ENCODE peak calls at places on chromosomes 1 and 21, in five cellular contexts. One of them, this sample, is unnamed.

GRCh38 chr1:231774719-231775322 is 148.2 kb downstream of the DISC1 start:
- DNase-seq in cardiac muscle cell: peak; percentile 38
- DNase-seq in right lobe of liver: no peak
- DNase-seq in heart left ventricle: no peak
- DNase-seq in breast epithelium: no peak
- DNase-seq in this sample: no peak

GRCh38 chr1:26112407-26112775 is 767 bp downstream of the PDIK1L start:
- DNase-seq in cardiac muscle cell: no peak
- DNase-seq in right lobe of liver: no peak
- DNase-seq in heart left ventricle: no peak
- DNase-seq in breast epithelium: no peak
- DNase-seq in this sample: no peak

GRCh38 chr1:1947493-1947892 is 28.4 kb upstream of the TMEM52 start:
- DNase-seq in cardiac muscle cell: no peak
- DNase-seq in right lobe of liver: peak; percentile 92
- DNase-seq in heart left ventricle: peak; percentile 31
- DNase-seq in breast epithelium: no peak
- DNase-seq in this sample: no peak

GRCh38 chr21:18384771-18385170 is 18.8 kb downstream of the TMPRSS15 start:
- DNase-seq in cardiac muscle cell: no peak
- DNase-seq in right lobe of liver: no peak
- DNase-seq in heart left ventricle: no peak
- DNase-seq in breast epithelium: no peak
- DNase-seq in this sample: no peak

GRCh38 chr1:151998611-151999362 is 5.1 kb upstream of the S100A10 start:
- DNase-seq in cardiac muscle cell: no peak
- DNase-seq in right lobe of liver: no peak
- DNase-seq in heart left ventricle: no peak
- DNase-seq in breast epithelium: no peak
- DNase-seq in this sample: no peak

GRCh38 chr1:160108888-160109662 is 6.5 kb upstream of the ATP1A2 start:
- DNase-seq in cardiac muscle cell: peak; percentile 74
- DNase-seq in right lobe of liver: no peak
- DNase-seq in heart left ventricle: no peak
- DNase-seq in breast epithelium: no peak
- DNase-seq in this sample: no peak

GRCh38 chr1:15799004-15799867 is 8.2 kb downstream of the UQCRHL start:
- DNase-seq in cardiac muscle cell: peak; percentile 98
- DNase-seq in right lobe of liver: peak; percentile 92
- DNase-seq in heart left ventricle: no peak
- DNase-seq in breast epithelium: peak; percentile 79
- DNase-seq in this sample: peak; percentile 99

GRCh38 chr1:203048086-203048485 is 21.8 kb downstream of the PPFIA4 start:
- DNase-seq in cardiac muscle cell: no peak
- DNase-seq in right lobe of liver: no peak
- DNase-seq in heart left ventricle: no peak
- DNase-seq in breast epithelium: no peak
- DNase-seq in this sample: no peak

GRCh38 chr21:33578959-33579542 is 9.4 kb downstream of the DONSON start:
- DNase-seq in cardiac muscle cell: peak; percentile 12
- DNase-seq in right lobe of liver: no peak
- DNase-seq in heart left ventricle: no peak
- DNase-seq in breast epithelium: no peak
- DNase-seq in this sample: no peak
- H3K4me1 ChIP-seq in cardiac muscle cell: no peaks in the 10 kb centered on the region
- H3K4me1 ChIP-seq in right lobe of liver: peaks cover 11% of the 10 kb centered on the region
- H3K4me1 ChIP-seq in heart left ventricle: no peaks in the 10 kb centered on the region
- H3K4me1 ChIP-seq in breast epithelium: no peaks in the 10 kb centered on the region
- H3K4me1 ChIP-seq in this sample: peaks cover 6% of the 10 kb centered on the region

DNA sequence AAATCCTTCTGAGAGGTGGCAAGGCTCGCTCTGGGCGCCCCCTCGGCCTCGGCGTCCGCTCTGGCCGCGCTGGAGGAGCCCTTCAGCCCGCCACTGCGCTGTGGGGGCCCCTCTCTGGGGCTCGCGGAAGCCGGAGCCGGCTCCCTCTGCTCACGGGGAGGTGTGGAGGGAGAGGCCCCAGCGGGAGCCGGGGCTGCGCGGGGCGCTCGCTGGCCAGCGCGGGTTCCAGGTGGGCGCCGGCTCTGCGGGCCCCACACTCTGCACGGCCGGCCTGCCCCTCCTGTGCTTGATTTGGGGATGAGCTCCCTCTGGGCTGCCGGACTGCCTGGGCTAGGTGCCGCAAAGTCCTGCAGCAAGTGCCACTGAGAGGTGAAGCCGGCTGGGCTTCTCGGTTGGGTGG is 1260.7 kb upstream of the PRMT6 start:
- DNase-seq in cardiac muscle cell: no peak
- DNase-seq in right lobe of liver: no peak
- DNase-seq in heart left ventricle: peak; percentile 46
- DNase-seq in breast epithelium: no peak
- DNase-seq in this sample: no peak
- H3K36me3 ChIP-seq in cardiac muscle cell: no peaks in the 10 kb centered on the region
- H3K36me3 ChIP-seq in right lobe of liver: no peaks in the 10 kb centered on the region
- H3K36me3 ChIP-seq in heart left ventricle: no peaks in the 10 kb centered on the region
- H3K36me3 ChIP-seq in breast epithelium: no peaks in the 10 kb centered on the region
- H3K36me3 ChIP-seq in this sample: no peaks in the 10 kb centered on the region

GRCh38 chr21:29305561-29305960 is 6.8 kb downstream of the BACH1 start:
- DNase-seq in cardiac muscle cell: no peak
- DNase-seq in right lobe of liver: no peak
- DNase-seq in heart left ventricle: no peak
- DNase-seq in breast epithelium: no peak
- DNase-seq in this sample: no peak
- H3K27ac ChIP-seq in cardiac muscle cell: peak overlapping the region; percentile 44
- H3K27ac ChIP-seq in right lobe of liver: peak overlapping the region; percentile 2
- H3K27ac ChIP-seq in heart left ventricle: no peak overlapping the region
- H3K27ac ChIP-seq in breast epithelium: peak overlapping the region; percentile 44
- H3K27ac ChIP-seq in this sample: peak overlapping the region; percentile 88

DNA sequence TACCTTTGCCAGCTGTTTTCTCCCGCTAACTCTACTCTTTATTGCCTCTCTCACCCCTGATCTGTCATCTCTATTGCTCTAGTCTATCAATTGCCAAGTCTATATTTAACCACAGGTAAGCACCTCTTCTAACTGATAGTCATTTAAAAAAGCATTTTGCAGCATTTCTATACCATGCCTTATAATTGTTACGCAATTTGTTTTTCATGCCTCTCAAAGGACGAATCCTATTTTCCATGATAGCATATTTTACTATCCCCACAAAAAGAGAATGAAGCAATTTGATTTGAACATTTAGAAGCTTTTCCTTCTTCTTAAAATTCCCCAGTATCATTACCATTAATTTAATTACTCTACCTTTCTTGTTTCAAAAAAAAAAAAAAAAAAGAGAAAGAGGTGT is 432.8 kb upstream of the ZP4 start:
- DNase-seq in cardiac muscle cell: no peak
- DNase-seq in right lobe of liver: no peak
- DNase-seq in heart left ventricle: no peak
- DNase-seq in breast epithelium: no peak
- DNase-seq in this sample: no peak
- H3K4me1 ChIP-seq in cardiac muscle cell: no peaks in the 10 kb centered on the region
- H3K4me1 ChIP-seq in right lobe of liver: peaks cover 5% of the 10 kb centered on the region
- H3K4me1 ChIP-seq in heart left ventricle: no peaks in the 10 kb centered on the region
- H3K4me1 ChIP-seq in breast epithelium: no peaks in the 10 kb centered on the region
- H3K4me1 ChIP-seq in this sample: no peaks in the 10 kb centered on the region

DNA sequence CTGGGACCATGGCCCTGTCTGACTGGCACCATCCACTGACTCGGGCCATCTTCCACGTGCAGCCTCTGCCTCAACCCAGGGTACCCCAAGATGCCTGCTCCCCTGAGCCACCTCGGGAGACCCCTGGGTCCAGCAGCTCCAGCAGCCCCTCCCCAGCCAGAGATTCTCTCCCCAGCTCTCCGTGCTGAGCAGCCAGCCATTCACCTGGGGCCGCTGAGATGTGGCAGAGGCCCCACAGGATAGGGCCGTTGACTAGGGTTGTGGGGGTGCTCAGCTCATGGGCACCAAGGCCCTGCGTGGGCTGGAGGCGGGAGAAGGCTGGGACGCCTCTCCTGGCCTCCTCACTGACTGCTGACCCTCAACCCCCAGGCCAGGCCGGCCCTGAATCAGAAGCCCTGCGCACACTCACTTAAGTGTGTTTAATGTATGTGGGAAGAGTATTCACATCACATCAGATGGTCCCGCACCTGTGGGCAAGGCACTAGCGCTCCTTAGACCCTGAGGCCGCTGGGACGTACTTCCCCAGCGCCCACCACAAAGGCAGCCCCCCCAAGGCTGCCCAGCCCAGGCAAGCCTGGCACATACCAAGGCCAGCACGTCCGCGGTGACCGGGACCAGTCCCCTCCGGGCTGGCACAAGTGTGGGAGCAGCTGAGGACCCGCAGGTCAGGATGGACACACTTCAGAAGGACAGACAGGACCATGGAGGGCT is 27.8 kb downstream of the SLC19A1 start:
- DNase-seq in cardiac muscle cell: no peak
- DNase-seq in right lobe of liver: peak; percentile 53
- DNase-seq in heart left ventricle: peak; percentile 55
- DNase-seq in breast epithelium: no peak
- DNase-seq in this sample: peak; percentile 30
- H3K36me3 ChIP-seq in cardiac muscle cell: peaks cover 18% of the 10 kb centered on the region
- H3K36me3 ChIP-seq in right lobe of liver: no peaks in the 10 kb centered on the region
- H3K36me3 ChIP-seq in heart left ventricle: peaks cover 8% of the 10 kb centered on the region
- H3K36me3 ChIP-seq in breast epithelium: no peaks in the 10 kb centered on the region
- H3K36me3 ChIP-seq in this sample: peaks cover 20% of the 10 kb centered on the region

DNA sequence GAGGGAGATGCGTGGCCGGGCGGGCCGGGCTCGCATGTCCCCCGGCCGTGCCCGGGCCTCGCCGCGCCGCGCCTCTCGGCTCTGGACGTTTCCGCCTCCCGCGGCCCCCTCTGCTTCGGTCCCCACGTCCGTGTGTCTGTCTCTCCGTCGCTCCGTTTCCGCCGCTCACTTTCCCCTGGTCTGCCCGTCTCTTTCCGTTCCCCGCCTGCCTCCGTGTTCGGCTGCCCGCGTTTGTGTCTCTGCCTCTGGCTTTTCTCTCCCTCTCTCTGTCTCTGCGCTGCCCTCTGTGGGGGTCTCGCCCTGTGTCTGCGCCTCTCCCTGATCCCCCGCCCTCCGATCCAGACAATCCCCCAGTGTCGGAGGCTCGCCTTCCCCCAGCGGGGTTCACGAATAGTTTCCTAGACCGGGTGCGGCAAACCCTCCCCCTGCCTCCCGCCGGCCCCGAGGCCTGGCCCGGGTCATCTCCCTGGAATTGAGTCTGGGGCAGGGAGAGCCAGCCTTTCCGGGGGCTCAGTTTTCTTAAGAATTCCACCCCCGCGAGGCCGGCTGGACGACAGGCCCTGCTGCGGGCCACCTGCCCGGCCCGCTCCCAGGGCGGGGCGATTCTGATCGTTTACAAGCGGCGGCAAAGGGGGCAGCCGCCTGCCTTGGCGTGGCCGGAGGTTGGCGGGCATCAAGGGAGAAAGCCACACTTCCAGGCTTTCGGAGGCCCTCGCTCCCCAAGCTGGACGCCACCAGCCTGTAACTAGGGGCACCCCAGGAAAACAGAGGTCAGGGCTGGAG is 841 bp downstream of the NBL1 start:
- DNase-seq in cardiac muscle cell: no peak
- DNase-seq in right lobe of liver: no peak
- DNase-seq in heart left ventricle: no peak
- DNase-seq in breast epithelium: no peak
- DNase-seq in this sample: no peak
- H3K27ac ChIP-seq in cardiac muscle cell: no peak overlapping the region
- H3K27ac ChIP-seq in right lobe of liver: peak overlapping the region; percentile 57
- H3K27ac ChIP-seq in heart left ventricle: peak overlapping the region; percentile 84
- H3K27ac ChIP-seq in breast epithelium: peak overlapping the region; percentile 68
- H3K27ac ChIP-seq in this sample: peak overlapping the region; percentile 66

GRCh38 chr1:93670141-93670540 is 11.5 kb downstream of the BCAR3 start:
- DNase-seq in cardiac muscle cell: peak; percentile 90
- DNase-seq in right lobe of liver: no peak
- DNase-seq in heart left ventricle: no peak
- DNase-seq in breast epithelium: peak; percentile 73
- DNase-seq in this sample: no peak
- H3K4me1 ChIP-seq in cardiac muscle cell: peaks cover 19% of the 10 kb centered on the region
- H3K4me1 ChIP-seq in right lobe of liver: peaks cover 8% of the 10 kb centered on the region
- H3K4me1 ChIP-seq in heart left ventricle: peaks cover 77% of the 10 kb centered on the region
- H3K4me1 ChIP-seq in breast epithelium: peaks cover 31% of the 10 kb centered on the region
- H3K4me1 ChIP-seq in this sample: peaks cover 89% of the 10 kb centered on the region

This sample was measured in RWPE2.